ENCODE peak calls at places on chromosomes 7 and 10, in four cellular contexts. One of them, this sample, is unnamed.

GRCh38 chr10:78852856-78853255 is 215.9 kb upstream of the ZMIZ1 start:
- DNase-seq in MCF 10A: peak
- DNase-seq in GM18507: no peak
- DNase-seq in NCI-H1092: no peak
- DNase-seq in this sample: no peak

GRCh38 chr7:143519411-143520131 is 41.9 kb downstream of the TAS2R41 start:
- DNase-seq in MCF 10A: peak
- DNase-seq in GM18507: no peak
- DNase-seq in NCI-H1092: no peak
- DNase-seq in this sample: no peak

GRCh38 chr7:111098011-111098925 is 7.3 kb downstream of the LRRN3 start:
- DNase-seq in MCF 10A: peak
- DNase-seq in GM18507: no peak
- DNase-seq in NCI-H1092: peak
- DNase-seq in this sample: peak

GRCh38 chr7:1696671-1697498 is 26.8 kb downstream of the ELFN1 start:
- DNase-seq in MCF 10A: no peak
- DNase-seq in GM18507: no peak
- DNase-seq in NCI-H1092: no peak
- DNase-seq in this sample: no peak

GRCh38 chr7:38673795-38674194 is 42.6 kb upstream of the AMPH start:
- DNase-seq in MCF 10A: peak
- DNase-seq in GM18507: no peak
- DNase-seq in NCI-H1092: peak
- DNase-seq in this sample: no peak

GRCh38 chr7:33604015-33604414 is 301.3 kb upstream of the BMPER start:
- DNase-seq in MCF 10A: no peak
- DNase-seq in GM18507: no peak
- DNase-seq in NCI-H1092: no peak
- DNase-seq in this sample: no peak

GRCh38 chr7:96179863-96180262 is 142.0 kb downstream of the SLC25A13 start:
- DNase-seq in MCF 10A: no peak
- DNase-seq in GM18507: no peak
- DNase-seq in NCI-H1092: no peak
- DNase-seq in this sample: no peak

GRCh38 chr10:99906470-99906869 is 103.3 kb downstream of the DNMBP start:
- DNase-seq in MCF 10A: peak
- DNase-seq in GM18507: no peak
- DNase-seq in NCI-H1092: no peak
- DNase-seq in this sample: no peak

GRCh38 chr7:12889391-12889790 is 202.0 kb downstream of the ARL4A start:
- DNase-seq in MCF 10A: no peak
- DNase-seq in GM18507: no peak
- DNase-seq in NCI-H1092: no peak
- DNase-seq in this sample: no peak

GRCh38 chr7:81267508-81267907 is 348.7 kb upstream of the SEMA3C start:
- DNase-seq in MCF 10A: peak
- DNase-seq in GM18507: no peak
- DNase-seq in NCI-H1092: no peak
- DNase-seq in this sample: no peak

GRCh38 chr7:156764016-156764669 is 123.6 kb downstream of the RNF32 start:
- DNase-seq in MCF 10A: peak
- DNase-seq in GM18507: no peak
- DNase-seq in NCI-H1092: peak
- DNase-seq in this sample: peak

GRCh38 chr7:44743750-44744149 is 4.9 kb upstream of the ZMIZ2 start:
- DNase-seq in MCF 10A: no peak
- DNase-seq in GM18507: no peak
- DNase-seq in NCI-H1092: no peak
- DNase-seq in this sample: no peak

GRCh38 chr10:124428207-124428777 is 9.6 kb upstream of the OAT start:
- DNase-seq in MCF 10A: no peak
- DNase-seq in GM18507: no peak
- DNase-seq in NCI-H1092: no peak
- DNase-seq in this sample: no peak

GRCh38 chr7:140899883-140900282 is 24.8 kb downstream of the BRAF start:
- DNase-seq in MCF 10A: no peak
- DNase-seq in GM18507: no peak
- DNase-seq in NCI-H1092: peak
- DNase-seq in this sample: peak

GRCh38 chr7:29139796-29140195 is 6.5 kb downstream of the CPVL start:
- DNase-seq in MCF 10A: peak
- DNase-seq in GM18507: no peak
- DNase-seq in NCI-H1092: no peak
- DNase-seq in this sample: no peak

GRCh38 chr7:140019606-140020005 is 43.1 kb downstream of the PARP12 start:
- DNase-seq in MCF 10A: no peak
- DNase-seq in GM18507: no peak
- DNase-seq in NCI-H1092: no peak
- DNase-seq in this sample: no peak

GRCh38 chr10:77588886-77589285 is 48.7 kb downstream of the KCNMA1 start:
- DNase-seq in MCF 10A: no peak
- DNase-seq in GM18507: no peak
- DNase-seq in NCI-H1092: no peak
- DNase-seq in this sample: no peak

GRCh38 chr10:67110286-67110685 is 184.4 kb downstream of the LRRTM3 start:
- DNase-seq in MCF 10A: no peak
- DNase-seq in GM18507: no peak
- DNase-seq in NCI-H1092: peak
- DNase-seq in this sample: peak

GRCh38 chr10:113003032-113003431 is 53.0 kb downstream of the TCF7L2 start:
- DNase-seq in MCF 10A: no peak
- DNase-seq in GM18507: no peak
- DNase-seq in NCI-H1092: no peak
- DNase-seq in this sample: no peak

GRCh38 chr10:62059424-62059913 is 158.0 kb downstream of the ARID5B start:
- DNase-seq in MCF 10A: no peak
- DNase-seq in GM18507: no peak
- DNase-seq in NCI-H1092: no peak
- DNase-seq in this sample: no peak

GRCh38 chr10:73413108-73413527 is 740 bp downstream of the ANXA7 start:
- DNase-seq in MCF 10A: peak
- DNase-seq in GM18507: peak
- DNase-seq in NCI-H1092: peak
- DNase-seq in this sample: peak

GRCh38 chr7:28718042-28718452 is 240.1 kb downstream of the TRIL start:
- DNase-seq in MCF 10A: no peak
- DNase-seq in GM18507: no peak
- DNase-seq in NCI-H1092: no peak
- DNase-seq in this sample: no peak

GRCh38 chr7:139635521-139636240 is 112.2 kb downstream of the CLEC2L start:
- DNase-seq in MCF 10A: no peak
- DNase-seq in GM18507: no peak
- DNase-seq in NCI-H1092: no peak
- DNase-seq in this sample: no peak

GRCh38 chr10:128125416-128125943 is 743 bp downstream of the MKI67 start:
- DNase-seq in MCF 10A: peak
- DNase-seq in GM18507: no peak
- DNase-seq in NCI-H1092: no peak
- DNase-seq in this sample: no peak

GRCh38 chr7:38374507-38374906 is 101.1 kb upstream of the TARP start:
- DNase-seq in MCF 10A: peak
- DNase-seq in GM18507: peak
- DNase-seq in NCI-H1092: peak
- DNase-seq in this sample: peak

GRCh38 chr7:45893374-45893995 is 5.2 kb downstream of the IGFBP1 start:
- DNase-seq in MCF 10A: no peak
- DNase-seq in GM18507: no peak
- DNase-seq in NCI-H1092: no peak
- DNase-seq in this sample: no peak

This sample was measured in BE2C.